ENCODE peak calls at places on chromosome 10, in ten cellular contexts. One of them, this sample, is unnamed.
A peak's percentile ranks its signal among the peaks of the same experiment; 100 is the strongest.

GRCh38 chr10:116120688-116121087 is 152.3 kb downstream of the GFRA1 start:
- DNase-seq in glutamatergic neuron: peak; percentile 66
- DNase-seq in foreskin keratinocyte: no peak
- DNase-seq in endothelial cell: peak; percentile 47
- DNase-seq in right atrium auricular region: no peak
- DNase-seq in sigmoid colon: no peak
- DNase-seq in gastrocnemius medialis: no peak
- DNase-seq in cardiac muscle cell: peak; percentile 46
- DNase-seq in WERI-Rb-1: peak; percentile 66
- DNase-seq in fibroblast of the aortic adventitia: no peak
- DNase-seq in this sample: no peak

GRCh38 chr10:52951819-52952218 is 179.2 kb upstream of the MBL2 start:
- DNase-seq in glutamatergic neuron: peak; percentile 69
- DNase-seq in foreskin keratinocyte: no peak
- DNase-seq in endothelial cell: peak; percentile 55
- DNase-seq in right atrium auricular region: no peak
- DNase-seq in sigmoid colon: no peak
- DNase-seq in gastrocnemius medialis: no peak
- DNase-seq in cardiac muscle cell: peak; percentile 56
- DNase-seq in WERI-Rb-1: peak; percentile 22
- DNase-seq in fibroblast of the aortic adventitia: peak; percentile 35
- DNase-seq in this sample: no peak

GRCh38 chr10:69696073-69696731 is 66.2 kb downstream of the FAM241B start:
- DNase-seq in glutamatergic neuron: peak; percentile 38
- DNase-seq in foreskin keratinocyte: peak; percentile 77
- DNase-seq in endothelial cell: peak; percentile 46
- DNase-seq in right atrium auricular region: no peak
- DNase-seq in sigmoid colon: peak; percentile 18
- DNase-seq in gastrocnemius medialis: no peak
- DNase-seq in cardiac muscle cell: peak; percentile 62
- DNase-seq in WERI-Rb-1: no peak
- DNase-seq in fibroblast of the aortic adventitia: peak; percentile 83
- DNase-seq in this sample: no peak

GRCh38 chr10:126663880-126664279 is 6.6 kb downstream of the C10orf90 start:
- DNase-seq in glutamatergic neuron: no peak
- DNase-seq in foreskin keratinocyte: no peak
- DNase-seq in endothelial cell: no peak
- DNase-seq in right atrium auricular region: no peak
- DNase-seq in sigmoid colon: no peak
- DNase-seq in gastrocnemius medialis: no peak
- DNase-seq in cardiac muscle cell: no peak
- DNase-seq in WERI-Rb-1: no peak
- DNase-seq in fibroblast of the aortic adventitia: peak; percentile 66
- DNase-seq in this sample: no peak

GRCh38 chr10:87619705-87620104 is 40.0 kb upstream of the PAPSS2 start:
- DNase-seq in glutamatergic neuron: no peak
- DNase-seq in foreskin keratinocyte: no peak
- DNase-seq in endothelial cell: no peak
- DNase-seq in right atrium auricular region: no peak
- DNase-seq in sigmoid colon: no peak
- DNase-seq in gastrocnemius medialis: no peak
- DNase-seq in cardiac muscle cell: no peak
- DNase-seq in WERI-Rb-1: no peak
- DNase-seq in fibroblast of the aortic adventitia: no peak
- DNase-seq in this sample: no peak

GRCh38 chr10:3225589-3225988 is 53.0 kb upstream of the PITRM1 start:
- DNase-seq in glutamatergic neuron: no peak
- DNase-seq in foreskin keratinocyte: peak; percentile 75
- DNase-seq in endothelial cell: no peak
- DNase-seq in right atrium auricular region: no peak
- DNase-seq in sigmoid colon: no peak
- DNase-seq in gastrocnemius medialis: no peak
- DNase-seq in cardiac muscle cell: no peak
- DNase-seq in WERI-Rb-1: no peak
- DNase-seq in fibroblast of the aortic adventitia: peak; percentile 81
- DNase-seq in this sample: no peak

GRCh38 chr10:48670978-48671913 is 13.4 kb upstream of the WDFY4 start:
- DNase-seq in glutamatergic neuron: peak; percentile 53
- DNase-seq in foreskin keratinocyte: no peak
- DNase-seq in endothelial cell: no peak
- DNase-seq in right atrium auricular region: peak; percentile 36
- DNase-seq in sigmoid colon: no peak
- DNase-seq in gastrocnemius medialis: no peak
- DNase-seq in cardiac muscle cell: no peak
- DNase-seq in WERI-Rb-1: no peak
- DNase-seq in fibroblast of the aortic adventitia: no peak
- DNase-seq in this sample: no peak

GRCh38 chr10:79422178-79422892 is 23.1 kb downstream of the ZCCHC24 start:
- DNase-seq in glutamatergic neuron: no peak
- DNase-seq in foreskin keratinocyte: no peak
- DNase-seq in endothelial cell: no peak
- DNase-seq in right atrium auricular region: no peak
- DNase-seq in sigmoid colon: peak; percentile 88
- DNase-seq in gastrocnemius medialis: no peak
- DNase-seq in cardiac muscle cell: no peak
- DNase-seq in WERI-Rb-1: no peak
- DNase-seq in fibroblast of the aortic adventitia: peak; percentile 96
- DNase-seq in this sample: peak; percentile 80

GRCh38 chr10:63929826-63930467 is 408.7 kb downstream of the REEP3 start:
- DNase-seq in glutamatergic neuron: no peak
- DNase-seq in foreskin keratinocyte: no peak
- DNase-seq in endothelial cell: no peak
- DNase-seq in right atrium auricular region: no peak
- DNase-seq in sigmoid colon: peak; percentile 64
- DNase-seq in gastrocnemius medialis: no peak
- DNase-seq in cardiac muscle cell: no peak
- DNase-seq in WERI-Rb-1: peak; percentile 13
- DNase-seq in fibroblast of the aortic adventitia: no peak
- DNase-seq in this sample: no peak

GRCh38 chr10:78028438-78029293 is 649 bp downstream of the POLR3A start:
- DNase-seq in glutamatergic neuron: peak; percentile 20
- DNase-seq in foreskin keratinocyte: no peak
- DNase-seq in endothelial cell: peak; percentile 25
- DNase-seq in right atrium auricular region: peak; percentile 61
- DNase-seq in sigmoid colon: peak; percentile 54
- DNase-seq in gastrocnemius medialis: peak; percentile 10
- DNase-seq in cardiac muscle cell: peak; percentile 74
- DNase-seq in WERI-Rb-1: peak; percentile 13
- DNase-seq in fibroblast of the aortic adventitia: peak; percentile 60
- DNase-seq in this sample: no peak

GRCh38 chr10:31126593-31126992 is 94.9 kb upstream of the ZNF438 start:
- DNase-seq in glutamatergic neuron: no peak
- DNase-seq in foreskin keratinocyte: no peak
- DNase-seq in endothelial cell: no peak
- DNase-seq in right atrium auricular region: no peak
- DNase-seq in sigmoid colon: no peak
- DNase-seq in gastrocnemius medialis: no peak
- DNase-seq in cardiac muscle cell: no peak
- DNase-seq in WERI-Rb-1: no peak
- DNase-seq in fibroblast of the aortic adventitia: peak; percentile 36
- DNase-seq in this sample: no peak

GRCh38 chr10:60048146-60048545 is 141.8 kb upstream of the CCDC6 start:
- DNase-seq in glutamatergic neuron: no peak
- DNase-seq in foreskin keratinocyte: peak; percentile 15
- DNase-seq in endothelial cell: peak; percentile 14
- DNase-seq in right atrium auricular region: no peak
- DNase-seq in sigmoid colon: no peak
- DNase-seq in gastrocnemius medialis: no peak
- DNase-seq in cardiac muscle cell: peak; percentile 66
- DNase-seq in WERI-Rb-1: peak; percentile 22
- DNase-seq in fibroblast of the aortic adventitia: peak; percentile 58
- DNase-seq in this sample: no peak
- TF ChIP-seq CTCF in glutamatergic neuron: no peak
- TF ChIP-seq CTCF in foreskin keratinocyte: peak; percentile 69
- TF ChIP-seq CTCF in endothelial cell: peak; percentile 16
- TF ChIP-seq CTCF in right atrium auricular region: peak; percentile 24
- TF ChIP-seq CTCF in sigmoid colon: no peak
- TF ChIP-seq CTCF in gastrocnemius medialis: no peak
- TF ChIP-seq CTCF in cardiac muscle cell: peak; percentile 35
- TF ChIP-seq CTCF in WERI-Rb-1: peak; percentile 37
- TF ChIP-seq CTCF in fibroblast of the aortic adventitia: peak; percentile 36
- TF ChIP-seq CTCF in this sample: peak; percentile 73

DNA sequence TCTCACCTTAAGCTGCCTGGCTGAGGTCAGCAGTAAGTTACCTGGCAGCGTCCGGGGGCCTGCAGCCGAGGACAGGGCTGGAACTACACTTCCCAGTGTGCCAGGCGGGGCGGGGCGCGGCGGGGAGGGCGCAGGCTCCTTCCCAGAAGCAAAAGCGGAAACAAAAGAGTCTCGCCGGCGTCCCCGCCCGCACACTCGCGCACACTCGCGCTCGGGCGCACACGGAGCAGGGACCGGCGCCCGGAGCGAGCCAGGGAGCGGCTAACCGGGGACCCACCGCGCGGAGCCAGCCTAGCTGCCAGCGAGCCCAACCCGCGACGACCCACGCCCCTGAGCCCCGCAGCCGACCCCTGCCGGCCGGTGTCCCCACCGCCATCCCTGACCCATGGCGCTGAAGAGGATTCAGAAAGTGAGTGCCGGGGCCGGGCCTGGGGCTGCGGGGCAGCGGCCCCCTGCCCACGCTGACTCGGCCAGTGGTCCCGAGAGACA is at the start of gene UBE2D1:
- DNase-seq in glutamatergic neuron: peak; percentile 92
- DNase-seq in foreskin keratinocyte: peak; percentile 29
- DNase-seq in endothelial cell: peak; percentile 82
- DNase-seq in right atrium auricular region: peak; percentile 87
- DNase-seq in sigmoid colon: peak; percentile 93
- DNase-seq in gastrocnemius medialis: peak; percentile 90
- DNase-seq in cardiac muscle cell: peak; percentile 87
- DNase-seq in WERI-Rb-1: peak; percentile 92
- DNase-seq in fibroblast of the aortic adventitia: peak; percentile 66
- DNase-seq in this sample: peak; percentile 93
- TF ChIP-seq CTCF in glutamatergic neuron: peak; percentile 58
- TF ChIP-seq CTCF in foreskin keratinocyte: no peak
- TF ChIP-seq CTCF in endothelial cell: no peak
- TF ChIP-seq CTCF in right atrium auricular region: peak; percentile 55
- TF ChIP-seq CTCF in sigmoid colon: no peak
- TF ChIP-seq CTCF in gastrocnemius medialis: peak; percentile 37
- TF ChIP-seq CTCF in cardiac muscle cell: peak; percentile 14
- TF ChIP-seq CTCF in WERI-Rb-1: peak; percentile 37
- TF ChIP-seq CTCF in fibroblast of the aortic adventitia: peak; percentile 18
- TF ChIP-seq CTCF in this sample: peak; percentile 61

GRCh38 chr10:8053446-8054242 is 844 bp upstream of the GATA3 start:
- DNase-seq in glutamatergic neuron: peak; percentile 96
- DNase-seq in foreskin keratinocyte: peak; percentile 80
- DNase-seq in endothelial cell: peak; percentile 97
- DNase-seq in right atrium auricular region: peak; percentile 79
- DNase-seq in sigmoid colon: no peak
- DNase-seq in gastrocnemius medialis: peak; percentile 30
- DNase-seq in cardiac muscle cell: peak; percentile 97
- DNase-seq in WERI-Rb-1: peak; percentile 49
- DNase-seq in fibroblast of the aortic adventitia: peak; percentile 68
- DNase-seq in this sample: no peak
- TF ChIP-seq CTCF in glutamatergic neuron: peak; percentile 83
- TF ChIP-seq CTCF in foreskin keratinocyte: peak; percentile 98
- TF ChIP-seq CTCF in endothelial cell: peak; percentile 91
- TF ChIP-seq CTCF in right atrium auricular region: no peak
- TF ChIP-seq CTCF in sigmoid colon: no peak
- TF ChIP-seq CTCF in gastrocnemius medialis: peak; percentile 69
- TF ChIP-seq CTCF in cardiac muscle cell: peak; percentile 87
- TF ChIP-seq CTCF in WERI-Rb-1: peak; percentile 63
- TF ChIP-seq CTCF in fibroblast of the aortic adventitia: peak; percentile 86
- TF ChIP-seq CTCF in this sample: peak; percentile 75

DNA sequence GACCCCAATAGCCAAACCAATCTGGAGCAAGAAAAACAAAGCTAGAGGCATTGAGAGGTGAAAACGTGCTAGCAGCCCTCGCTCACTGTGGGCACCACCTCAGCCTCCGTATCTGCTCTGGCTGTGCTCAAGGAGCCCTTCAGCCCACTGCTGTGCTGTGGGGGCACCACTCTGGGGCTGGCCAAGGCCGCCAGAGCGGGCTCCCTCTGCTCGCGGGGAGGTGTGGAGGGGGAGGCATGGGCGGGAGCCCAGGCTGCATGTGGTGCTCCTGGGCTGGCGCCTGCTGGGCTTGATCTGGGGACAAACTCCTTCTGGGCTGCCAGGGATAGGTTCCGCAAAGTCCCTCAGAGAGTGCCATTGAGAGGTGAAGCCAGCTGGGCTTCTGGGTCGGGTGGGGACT is 1002.0 kb downstream of the GATA3 start:
- DNase-seq in glutamatergic neuron: no peak
- DNase-seq in foreskin keratinocyte: no peak
- DNase-seq in endothelial cell: no peak
- DNase-seq in right atrium auricular region: no peak
- DNase-seq in sigmoid colon: no peak
- DNase-seq in gastrocnemius medialis: no peak
- DNase-seq in cardiac muscle cell: no peak
- DNase-seq in WERI-Rb-1: no peak
- DNase-seq in fibroblast of the aortic adventitia: no peak
- DNase-seq in this sample: peak; percentile 68
- TF ChIP-seq CTCF in glutamatergic neuron: no peak
- TF ChIP-seq CTCF in foreskin keratinocyte: no peak
- TF ChIP-seq CTCF in endothelial cell: no peak
- TF ChIP-seq CTCF in right atrium auricular region: no peak
- TF ChIP-seq CTCF in sigmoid colon: no peak
- TF ChIP-seq CTCF in gastrocnemius medialis: no peak
- TF ChIP-seq CTCF in cardiac muscle cell: no peak
- TF ChIP-seq CTCF in WERI-Rb-1: no peak
- TF ChIP-seq CTCF in fibroblast of the aortic adventitia: no peak
- TF ChIP-seq CTCF in this sample: no peak